ENCODE peak calls at places on chromosomes 7 and 10, in nine cellular contexts. W, Q, S, B, Z, L, X, N and E are unnamed samples.

GRCh38 chr10:45443101-45444009 is 69.3 kb downstream of the ALOX5 start:
- DNase-seq in W (no peak), Q (no peak), S (no peak), B (no peak), Z (no peak), L (no peak), X (no peak), N (no peak), E (no peak)

GRCh38 chr10:51074238-51075028 is at the start of gene PRKG1:
- DNase-seq in W (peak; percentile 59), Q (peak; percentile 66), S (peak; percentile 67), B (peak; percentile 54), Z (peak; percentile 91), L (peak; percentile 52), X (peak; percentile 92), N (peak; percentile 55), E (peak; percentile 69)

GRCh38 chr10:71735709-71736569 is 16.4 kb upstream of the C10orf105 start:
- DNase-seq in W (peak; percentile 50), Q (no peak), S (no peak), B (no peak), Z (no peak), L (no peak), X (no peak), N (no peak), E (no peak)

GRCh38 chr7:23895666-23896096 is 185.7 kb downstream of the STK31 start:
- DNase-seq in W (no peak), Q (no peak), S (no peak), B (no peak), Z (no peak), L (no peak), X (no peak), N (peak; percentile 20), E (no peak)

GRCh38 chr10:70970830-70971229 is 82.5 kb upstream of the PCBD1 start:
- DNase-seq in W (no peak), Q (no peak), S (no peak), B (no peak), Z (no peak), L (peak; percentile 25), X (no peak), N (no peak), E (no peak)

GRCh38 chr7:32458025-32458424 is 32.2 kb downstream of the LSM5 start:
- DNase-seq in W (no peak), Q (no peak), S (no peak), B (no peak), Z (no peak), L (no peak), X (no peak), N (no peak), E (no peak)

GRCh38 chr10:118983263-118983662 is 46.3 kb upstream of the NANOS1 start:
- DNase-seq in W (no peak), Q (no peak), S (no peak), B (no peak), Z (no peak), L (no peak), X (no peak), N (no peak), E (no peak)

GRCh38 chr7:27188666-27189559 is 3.9 kb upstream of the HOXA11 start:
- DNase-seq in W (no peak), Q (peak; percentile 81), S (no peak), B (peak; percentile 31), Z (peak; percentile 79), L (no peak), X (peak; percentile 79), N (no peak), E (no peak)

GRCh38 chr10:69567920-69568319 is 5.3 kb downstream of the NEUROG3 start:
- DNase-seq in W (no peak), Q (peak; percentile 53), S (peak; percentile 6), B (no peak), Z (no peak), L (peak; percentile 44), X (no peak), N (peak; percentile 58), E (peak; percentile 7)

GRCh38 chr7:22435105-22435504 is 64.9 kb downstream of the STEAP1B start:
- DNase-seq in W (no peak), Q (no peak), S (no peak), B (no peak), Z (no peak), L (no peak), X (no peak), N (no peak), E (no peak)

GRCh38 chr10:78524342-78524741 is 490.7 kb downstream of the RPS24 start:
- DNase-seq in W (no peak), Q (no peak), S (no peak), B (no peak), Z (no peak), L (no peak), X (no peak), N (no peak), E (no peak)

GRCh38 chr10:129689681-129690080 is 222.6 kb downstream of the MGMT start:
- DNase-seq in W (no peak), Q (no peak), S (no peak), B (no peak), Z (no peak), L (peak; percentile 68), X (no peak), N (no peak), E (peak; percentile 83)

GRCh38 chr10:71479831-71480230 is 83.1 kb downstream of the CDH23 start:
- DNase-seq in W (no peak), Q (no peak), S (no peak), B (no peak), Z (no peak), L (no peak), X (no peak), N (no peak), E (no peak)

GRCh38 chr7:95861041-95861440 is 88.7 kb downstream of the DYNC1I1 start:
- DNase-seq in W (no peak), Q (no peak), S (no peak), B (no peak), Z (no peak), L (no peak), X (no peak), N (no peak), E (no peak)

GRCh38 chr10:3395041-3395440 is 222.5 kb upstream of the PITRM1 start:
- DNase-seq in W (no peak), Q (no peak), S (no peak), B (no peak), Z (no peak), L (no peak), X (no peak), N (no peak), E (no peak)

GRCh38 chr10:130038019-130038555 is 72.5 kb downstream of the C10orf143 start:
- DNase-seq in W (no peak), Q (no peak), S (no peak), B (no peak), Z (no peak), L (no peak), X (no peak), N (no peak), E (no peak)

GRCh38 chr10:85995791-85996190 is 370.8 kb downstream of the GRID1 start:
- DNase-seq in W (peak; percentile 40), Q (no peak), S (no peak), B (no peak), Z (no peak), L (peak; percentile 26), X (no peak), N (peak; percentile 50), E (no peak)

GRCh38 chr10:5656737-5657579 is 9.4 kb downstream of the ASB13 start:
- DNase-seq in W (no peak), Q (no peak), S (no peak), B (no peak), Z (no peak), L (no peak), X (no peak), N (no peak), E (no peak)

GRCh38 chr7:16542401-16542800 is 15.8 kb downstream of the LRRC72 start:
- DNase-seq in W (peak; percentile 32), Q (no peak), S (no peak), B (no peak), Z (no peak), L (no peak), X (no peak), N (no peak), E (no peak)

GRCh38 chr10:7411671-7412481 is 1.0 kb upstream of the SFMBT2 start:
- DNase-seq in W (no peak), Q (no peak), S (no peak), B (no peak), Z (no peak), L (no peak), X (peak; percentile 68), N (no peak), E (no peak)
- H3K4me3 ChIP-seq in W (peak overlapping the region; percentile 40), Q (no peak overlapping the region), S (no peak overlapping the region), B (peak overlapping the region; percentile 66), Z (peak overlapping the region; percentile 77), L (no peak overlapping the region), X (peak overlapping the region; percentile 47), N (peak overlapping the region; percentile 64), E (no peak overlapping the region)

DNA sequence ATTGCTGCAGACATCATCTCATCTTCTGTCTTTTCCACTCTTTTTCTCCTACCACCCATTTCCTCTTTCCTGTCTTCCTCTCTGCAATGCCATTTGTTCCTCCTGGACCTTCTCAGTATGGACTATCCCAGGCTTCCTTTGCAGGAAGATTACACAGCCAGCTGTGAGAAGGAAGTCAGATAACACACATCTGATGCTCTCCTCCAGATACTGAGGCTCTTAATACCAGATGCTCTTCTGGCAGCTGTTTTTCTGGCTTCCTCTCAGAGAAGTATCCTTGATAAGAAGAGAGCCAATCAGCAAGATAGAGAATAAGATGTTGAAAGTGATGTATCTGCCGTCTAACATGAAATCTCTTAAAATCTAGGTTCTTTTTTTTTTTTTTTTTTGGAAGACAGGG is 14.4 kb downstream of the KIAA1217 start:
- DNase-seq in W (no peak), Q (no peak), S (no peak), B (no peak), Z (no peak), L (no peak), X (no peak), N (no peak), E (no peak)
- H3K4me3 ChIP-seq in W (no peak overlapping the region), Q (no peak overlapping the region), S (no peak overlapping the region), B (no peak overlapping the region), Z (no peak overlapping the region), L (no peak overlapping the region), X (no peak overlapping the region), N (no peak overlapping the region), E (no peak overlapping the region)

DNA sequence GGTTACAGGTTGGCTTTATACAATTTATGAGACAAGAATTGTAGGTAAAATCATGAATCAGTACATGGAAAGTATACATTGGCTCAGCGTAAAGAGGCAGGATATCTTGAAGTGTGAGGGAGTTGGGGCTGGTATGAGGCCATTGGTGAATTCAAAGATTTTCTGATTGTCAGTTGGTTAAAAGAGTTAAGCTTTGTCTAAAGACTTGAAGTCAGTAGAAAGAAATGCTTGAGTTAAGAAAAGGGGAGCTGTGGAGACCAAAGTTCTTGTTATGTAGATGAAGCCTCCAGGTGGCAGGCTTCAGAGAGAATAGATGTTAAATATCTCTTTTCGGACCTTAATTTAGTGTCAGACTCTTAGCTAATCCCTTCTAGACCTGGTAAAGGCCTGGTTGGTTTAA is 341.0 kb downstream of the GALNT17 start:
- DNase-seq in W (no peak), Q (no peak), S (no peak), B (no peak), Z (no peak), L (no peak), X (no peak), N (no peak), E (no peak)
- H3K4me3 ChIP-seq in W (no peak overlapping the region), Q (no peak overlapping the region), S (no peak overlapping the region), B (no peak overlapping the region), Z (no peak overlapping the region), L (no peak overlapping the region), X (no peak overlapping the region), N (no peak overlapping the region), E (no peak overlapping the region)

DNA sequence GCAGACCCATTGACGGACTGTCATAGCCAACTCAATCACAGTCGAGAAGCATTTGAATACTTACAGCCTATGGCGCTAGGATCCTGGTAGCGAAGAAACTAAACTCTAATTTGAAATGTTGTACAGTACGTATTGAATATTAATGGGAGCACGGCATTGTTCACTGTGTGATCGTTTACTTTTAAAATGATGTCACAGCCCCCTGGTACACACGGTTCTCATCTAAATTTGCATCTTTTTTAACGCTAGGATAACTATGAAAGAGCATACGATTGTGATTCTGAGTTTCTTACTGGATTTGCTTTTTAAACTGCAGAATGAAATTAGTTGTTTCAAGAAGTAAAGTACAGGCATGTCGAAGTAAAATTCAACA is 895 bp upstream of the NAPEPLD start:
- DNase-seq in W (no peak), Q (no peak), S (no peak), B (no peak), Z (no peak), L (no peak), X (no peak), N (no peak), E (no peak)
- H3K4me3 ChIP-seq in W (peak overlapping the region; percentile 63), Q (peak overlapping the region; percentile 94), S (peak overlapping the region; percentile 83), B (peak overlapping the region; percentile 71), Z (peak overlapping the region; percentile 75), L (peak overlapping the region; percentile 86), X (peak overlapping the region; percentile 71), N (peak overlapping the region; percentile 87), E (no peak overlapping the region)